ENCODE peak calls at places on chromosomes 13 and 19, in five cellular contexts. I is retinal pigment epithelial cell, D is GM06990, O is endodermal cell, A is cardiac muscle cell. K is an unnamed sample.

GRCh38 chr13:95540848-95541247 is 11.7 kb upstream of the CLDN10 start:
- DNase-seq in I (no peak), D (no peak), O (no peak), A (peak; percentile 26), K (no peak)

GRCh38 chr13:108044929-108045328 is 170.4 kb downstream of the LIG4 start:
- DNase-seq in I (no peak), D (no peak), O (no peak), A (peak; percentile 18), K (no peak)

GRCh38 chr19:53871448-53871847 is 3.8 kb downstream of the MYADM start:
- DNase-seq in I (no peak), D (no peak), O (no peak), A (no peak), K (no peak)

GRCh38 chr19:3790941-3791340 is 4.8 kb upstream of the MATK start:
- DNase-seq in I (no peak), D (no peak), O (no peak), A (no peak), K (no peak)

GRCh38 chr13:27822873-27823311 is 30.6 kb downstream of the GSX1 start:
- DNase-seq in I (no peak), D (no peak), O (no peak), A (no peak), K (no peak)

GRCh38 chr13:46315036-46315435 is 72.0 kb downstream of the RUBCNL start:
- DNase-seq in I (no peak), D (no peak), O (no peak), A (no peak), K (no peak)

GRCh38 chr13:34066344-34066743 is 248.4 kb downstream of the RFC3 start:
- DNase-seq in I (no peak), D (no peak), O (peak; percentile 47), A (no peak), K (no peak)

GRCh38 chr19:932647-933552 is 7.1 kb downstream of the ARID3A start:
- DNase-seq in I (no peak), D (peak; percentile 73), O (peak; percentile 58), A (peak; percentile 71), K (peak; percentile 58)

GRCh38 chr13:65292488-65292901 is 1937.6 kb downstream of the PCDH9 start:
- DNase-seq in I (no peak), D (no peak), O (peak; percentile 72), A (peak; percentile 18), K (no peak)

GRCh38 chr13:60009300-60010248 is 154.2 kb downstream of the DIAPH3 start:
- DNase-seq in I (no peak), D (no peak), O (no peak), A (no peak), K (no peak)

GRCh38 chr13:32432856-32433255 is 4.9 kb upstream of the N4BP2L1 start:
- DNase-seq in I (no peak), D (no peak), O (no peak), A (no peak), K (no peak)

GRCh38 chr19:45515807-45516401 is 8.6 kb downstream of the VASP start:
- DNase-seq in I (no peak), D (no peak), O (no peak), A (no peak), K (no peak)

GRCh38 chr19:10113592-10113963 is 2.1 kb downstream of the P2RY11 start:
- DNase-seq in I (no peak), D (peak; percentile 63), O (no peak), A (no peak), K (peak; percentile 56)

GRCh38 chr13:28129911-28130693 is 8.2 kb upstream of the PAN3 start:
- DNase-seq in I (no peak), D (no peak), O (no peak), A (no peak), K (no peak)

DNA sequence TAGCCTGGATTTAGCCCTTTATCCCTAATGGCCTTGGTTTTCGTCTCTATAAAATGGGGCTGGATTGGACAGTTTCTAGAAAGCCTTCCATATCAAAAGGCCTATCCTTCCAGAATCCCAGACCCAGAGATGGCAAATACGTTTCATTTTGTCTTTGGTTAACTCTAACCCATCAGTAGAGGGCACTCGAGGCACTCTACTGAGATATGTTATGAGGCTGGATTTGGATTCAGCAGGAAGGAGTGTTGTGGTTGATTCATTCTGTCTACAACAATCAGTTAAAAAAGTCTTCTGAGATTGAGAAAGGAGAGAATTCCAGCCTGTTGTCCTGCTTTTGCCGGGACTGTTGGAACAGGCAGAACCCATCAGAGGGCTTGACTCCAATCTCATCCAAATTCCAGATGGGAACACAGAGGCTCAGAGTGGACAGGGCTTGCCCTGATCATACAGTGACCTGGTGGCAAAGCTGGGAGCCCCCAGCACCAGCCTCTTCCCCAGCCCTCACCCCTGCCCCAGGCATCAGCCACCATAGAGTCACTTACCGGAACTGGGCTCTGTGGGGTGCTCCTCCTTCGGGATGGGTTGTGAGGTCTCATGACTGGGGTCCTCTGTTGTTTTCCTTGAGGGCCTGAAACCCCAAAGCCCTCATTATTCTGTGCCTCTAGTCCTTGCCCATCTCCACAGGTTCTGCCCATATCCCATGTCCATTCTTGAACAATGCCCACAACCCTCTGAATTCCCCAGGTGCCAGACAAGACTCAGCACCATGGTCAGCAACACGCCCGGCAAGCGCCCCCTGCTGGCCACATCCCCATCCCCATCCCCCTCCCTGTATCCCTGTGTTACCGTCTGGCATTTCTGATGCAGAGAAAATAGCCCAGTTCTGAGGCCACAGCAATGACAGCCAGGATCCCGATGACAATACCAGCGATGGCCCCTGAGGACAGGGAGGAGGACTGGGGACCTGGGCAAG is 12.3 kb upstream of the ZNF180 start:
- DNase-seq in I (no peak), D (no peak), O (peak; percentile 94), A (peak; percentile 20), K (peak; percentile 19)
- TF ChIP-seq CTCF in I (peak; percentile 72), D (peak; percentile 41), O (peak; percentile 84), A (peak; percentile 61), K (peak; percentile 40)

GRCh38 chr19:6055013-6055795 is 55.1 kb downstream of the RFX2 start:
- DNase-seq in I (no peak), D (no peak), O (no peak), A (no peak), K (no peak)

GRCh38 chr19:6057651-6058365 is 52.5 kb downstream of the RFX2 start:
- DNase-seq in I (no peak), D (no peak), O (no peak), A (no peak), K (no peak)

GRCh38 chr19:6058411-6059201 is 51.7 kb downstream of the RFX2 start:
- DNase-seq in I (no peak), D (no peak), O (no peak), A (no peak), K (no peak)

GRCh38 chr19:6056801-6057650 is 53.3 kb downstream of the RFX2 start:
- DNase-seq in I (peak; percentile 86), D (no peak), O (peak; percentile 48), A (no peak), K (no peak)

GRCh38 chr19:6056282-6056741 is 54.0 kb downstream of the RFX2 start:
- DNase-seq in I (no peak), D (no peak), O (no peak), A (no peak), K (no peak)
- H3K4me3 ChIP-seq in I (no peak overlapping the region), D (no peak overlapping the region), O (no peak overlapping the region), A (no peak overlapping the region), K (no peak overlapping the region)

GRCh38 chr19:42367929-42368328 is 22.2 kb downstream of the CNFN start:
- DNase-seq in I (no peak), D (no peak), O (no peak), A (no peak), K (no peak)
- TF ChIP-seq CTCF in I (no peak), D (no peak), O (no peak), A (no peak), K (no peak)

GRCh38 chr19:16595097-16595496 is 22.9 kb upstream of the SLC35E1 start:
- DNase-seq in I (no peak), D (no peak), O (no peak), A (no peak), K (no peak)
- H3K4me3 ChIP-seq in I (no peak overlapping the region), D (peak overlapping the region; percentile 13), O (no peak overlapping the region), A (no peak overlapping the region), K (peak overlapping the region; percentile 27)